ENCODE peak calls at places on chromosome 21, in six cellular contexts. J, T, L, B, D and R are unnamed samples.

GRCh38 chr21:44065428-44065827 is 41.8 kb upstream of the PWP2 start:
- DNase-seq in B (no peak), L (no peak), J (no peak), D (no peak), T (no peak), R (no peak)

GRCh38 chr21:35924714-35925301 is 135.5 kb downstream of the SETD4 start:
- DNase-seq in J (peak; percentile 59), T (no peak), L (no peak), B (no peak), D (no peak), R (no peak)

GRCh38 chr21:21001591-21002100 is 3.4 kb downstream of the NCAM2 start:
- DNase-seq in D (no peak), T (peak; percentile 63), B (no peak), L (no peak), J (no peak), R (no peak)

GRCh38 chr21:10272216-10272615 is 249.2 kb upstream of the TPTE start:
- DNase-seq in J (peak; percentile 1), L (peak; percentile 9), T (no peak), B (no peak), D (no peak), R (no peak)

GRCh38 chr21:41222247-41223068 is 54.5 kb downstream of the BACE2 start:
- DNase-seq in D (no peak), L (no peak), T (no peak), B (no peak), J (no peak), R (no peak)

GRCh38 chr21:32807717-32808380 is 36.3 kb upstream of the PAXBP1 start:
- DNase-seq in L (no peak), D (no peak), J (no peak), T (no peak), B (no peak), R (peak; percentile 20)

GRCh38 chr21:35611752-35612151 is 448.6 kb downstream of the SETD4 start:
- DNase-seq in D (no peak), J (no peak), L (no peak), T (no peak), B (no peak), R (no peak)

GRCh38 chr21:35720065-35720810 is 340.1 kb downstream of the SETD4 start:
- DNase-seq in L (no peak), D (no peak), J (no peak), B (no peak), T (peak; percentile 76), R (no peak)

GRCh38 chr21:35911412-35912191 is 148.7 kb downstream of the SETD4 start:
- DNase-seq in D (no peak), B (no peak), L (no peak), J (no peak), T (no peak), R (no peak)

GRCh38 chr21:18725653-18726052 is 322.1 kb upstream of the TMPRSS15 start:
- DNase-seq in T (peak; percentile 10), L (no peak), D (peak; percentile 56), J (no peak), B (no peak), R (no peak)

GRCh38 chr21:41363370-41364270 is 1.8 kb downstream of the MX2 start:
- DNase-seq in T (no peak), J (no peak), B (no peak), D (no peak), L (peak; percentile 11), R (no peak)

GRCh38 chr21:36551731-36552457 is 72.0 kb upstream of the CLDN14 start:
- DNase-seq in L (peak; percentile 23), J (no peak), T (no peak), B (no peak), D (no peak), R (no peak)

GRCh38 chr21:20720623-20721022 is 277.6 kb upstream of the NCAM2 start:
- DNase-seq in D (no peak), L (no peak), J (no peak), B (no peak), T (no peak), R (no peak)

GRCh38 chr21:15221799-15222386 is 157.1 kb upstream of the NRIP1 start:
- DNase-seq in T (no peak), B (no peak), J (peak; percentile 57), L (no peak), D (peak; percentile 82), R (peak; percentile 29)

GRCh38 chr21:8992731-8993174 is 1528.6 kb upstream of the TPTE start:
- DNase-seq in J (peak; percentile 60), B (no peak), T (no peak), L (no peak), D (peak; percentile 72), R (no peak)

GRCh38 chr21:23401278-23401677 is 2206.0 kb downstream of the MRPL39 start:
- DNase-seq in B (no peak), J (no peak), L (no peak), T (peak; percentile 44), D (peak; percentile 58), R (no peak)

GRCh38 chr21:35637431-35637830 is 422.9 kb downstream of the SETD4 start:
- DNase-seq in T (no peak), J (no peak), B (no peak), L (peak; percentile 69), D (no peak), R (no peak)

GRCh38 chr21:17390575-17390974 is 122.3 kb upstream of the CXADR start:
- DNase-seq in D (no peak), T (no peak), B (no peak), J (no peak), L (no peak), R (no peak)

GRCh38 chr21:37220433-37220980 is 46.6 kb downstream of the VPS26C start:
- DNase-seq in L (no peak), B (no peak), T (peak; percentile 12), D (peak; percentile 66), J (no peak), R (no peak)

GRCh38 chr21:19844334-19844733 is 1153.9 kb upstream of the NCAM2 start:
- DNase-seq in T (no peak), J (no peak), L (no peak), B (no peak), D (no peak), R (no peak)

GRCh38 chr21:17785403-17785788 is 33.8 kb downstream of the C21orf91 start:
- DNase-seq in B (no peak), T (no peak), J (no peak), D (no peak), L (no peak), R (no peak)

GRCh38 chr21:17045214-17045835 is 467.5 kb upstream of the CXADR start:
- DNase-seq in T (peak; percentile 17), B (peak; percentile 3), J (no peak), L (no peak), D (peak; percentile 38), R (no peak)

GRCh38 chr21:32256873-32257620 is 21.8 kb downstream of the MIS18A start:
- DNase-seq in D (no peak), B (no peak), J (peak; percentile 74), L (peak; percentile 92), T (no peak), R (no peak)

GRCh38 chr21:35204850-35205564 is 155.9 kb upstream of the RUNX1 start:
- DNase-seq in J (peak; percentile 70), B (peak; percentile 54), L (peak; percentile 81), T (no peak), D (peak; percentile 40), R (no peak)

GRCh38 chr21:36966066-36966845 is at the start of gene HLCS:
- DNase-seq in D (peak; percentile 78), L (peak; percentile 82), J (peak; percentile 81), T (peak; percentile 91), B (peak; percentile 87), R (peak; percentile 62)

GRCh38 chr21:22796147-22796546 is 1797.9 kb downstream of the NCAM2 start:
- DNase-seq in L (no peak), B (no peak), D (no peak), T (no peak), J (peak; percentile 35), R (no peak)

GRCh38 chr21:36079010-36079649 is 9.3 kb downstream of the CBR1 start:
- DNase-seq in D (no peak), T (peak; percentile 85), L (no peak), B (no peak), J (no peak), R (no peak)

GRCh38 chr21:21664871-21665270 is 666.7 kb downstream of the NCAM2 start:
- DNase-seq in T (no peak), D (no peak), L (no peak), J (no peak), B (no peak), R (no peak)

GRCh38 chr21:19853709-19854575 is 1144.3 kb upstream of the NCAM2 start:
- DNase-seq in D (peak; percentile 6), B (no peak), T (peak; percentile 15), J (peak; percentile 35), L (no peak), R (no peak)

GRCh38 chr21:15839026-15839425 is 109.2 kb downstream of the USP25 start:
- DNase-seq in D (no peak), J (no peak), T (no peak), L (no peak), B (no peak), R (no peak)

GRCh38 chr21:43965911-43966585 is 46.1 kb upstream of the TRAPPC10 start:
- DNase-seq in T (no peak), L (no peak), J (no peak), B (no peak), D (no peak), R (no peak)

GRCh38 chr21:15695241-15695640 is 34.5 kb upstream of the USP25 start:
- DNase-seq in T (no peak), L (no peak), D (no peak), J (no peak), B (no peak), R (no peak)

DNA sequence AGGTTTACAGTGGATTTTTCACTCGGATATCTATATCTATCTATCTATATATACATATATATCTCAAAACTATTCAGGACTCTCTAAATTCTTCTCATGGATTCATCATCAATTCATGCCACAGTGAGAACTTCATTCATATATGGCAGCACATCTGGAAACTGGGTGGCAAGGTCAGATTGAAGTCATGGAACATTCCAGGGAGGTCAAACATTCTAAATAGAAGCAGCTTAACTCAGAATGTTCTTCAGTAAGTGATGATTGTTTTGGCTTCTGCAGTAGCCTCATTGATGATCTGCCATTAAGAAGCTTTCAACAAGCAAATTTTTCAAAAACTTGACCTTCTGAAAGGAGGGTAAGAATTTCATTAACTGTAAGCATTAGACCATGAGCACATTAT is 46.9 kb upstream of the ADAMTS1 start:
- DNase-seq in B (no peak), T (no peak), J (no peak), D (no peak), L (no peak), R (no peak)
- H3K4me1 ChIP-seq in B (no peaks in the 10 kb centered on the region), T (no peaks in the 10 kb centered on the region), J (no peaks in the 10 kb centered on the region), D (no peaks in the 10 kb centered on the region), L (no peaks in the 10 kb centered on the region), R (no peaks in the 10 kb centered on the region)

GRCh38 chr21:29145837-29146453 is 15.5 kb downstream of the MAP3K7CL start:
- DNase-seq in T (no peak), L (no peak), D (no peak), B (no peak), J (no peak), R (no peak)
- H3K4me1 ChIP-seq in T (no peaks in the 10 kb centered on the region), L (peaks cover 48% of the 10 kb centered on the region), D (no peaks in the 10 kb centered on the region), B (no peaks in the 10 kb centered on the region), J (peaks cover 64% of the 10 kb centered on the region), R (no peaks in the 10 kb centered on the region)

GRCh38 chr21:45320261-45320990 is 32.7 kb upstream of the POFUT2 start:
- DNase-seq in B (no peak), L (peak; percentile 88), T (no peak), J (peak; percentile 55), D (no peak), R (no peak)
- H3K4me1 ChIP-seq in B (no peaks in the 10 kb centered on the region), L (peaks cover 78% of the 10 kb centered on the region), T (no peaks in the 10 kb centered on the region), J (peaks cover 12% of the 10 kb centered on the region), D (no peaks in the 10 kb centered on the region), R (peaks cover 19% of the 10 kb centered on the region)

GRCh38 chr21:31191553-31191952 is 152.5 kb downstream of the TIAM1 start:
- DNase-seq in J (no peak), D (no peak), B (no peak), L (no peak), T (no peak), R (no peak)
- H3K4me1 ChIP-seq in J (no peaks in the 10 kb centered on the region), D (peaks cover 11% of the 10 kb centered on the region), B (no peaks in the 10 kb centered on the region), L (no peaks in the 10 kb centered on the region), T (no peaks in the 10 kb centered on the region), R (no peaks in the 10 kb centered on the region)